ENCODE peak calls at places on chromosome 12, in five cellular contexts. N is Peyer's patch, D is BE2C, S is heart left ventricle, Y is psoas muscle. F is an unnamed sample.

GRCh38 chr12:120100630-120101029 is 15.9 kb downstream of the RAB35 start:
- DNase-seq in N (no peak), D (peak; percentile 93), S (peak; percentile 70), Y (peak; percentile 83), F (no peak)

GRCh38 chr12:131454418-131455217 is 256.3 kb upstream of the SFSWAP start:
- DNase-seq in S (no peak), D (peak; percentile 83), Y (no peak), N (no peak), F (peak; percentile 74)

GRCh38 chr12:121294151-121294889 is 2.2 kb downstream of the CAMKK2 start:
- DNase-seq in D (no peak), Y (no peak), N (no peak), S (no peak), F (peak; percentile 12)

GRCh38 chr12:68785358-68785757 is 22.6 kb upstream of the MDM2 start:
- DNase-seq in D (no peak), Y (no peak), S (no peak), N (no peak), F (no peak)

GRCh38 chr12:130335517-130336392 is 1.9 kb upstream of the PIWIL1 start:
- DNase-seq in N (no peak), D (peak; percentile 47), S (no peak), Y (no peak), F (no peak)

GRCh38 chr12:124694250-124694649 is 126.8 kb upstream of the NCOR2 start:
- DNase-seq in S (no peak), Y (no peak), D (no peak), N (no peak), F (no peak)

GRCh38 chr12:39581592-39581991 is 38.0 kb downstream of the ABCD2 start:
- DNase-seq in Y (no peak), S (no peak), N (no peak), D (no peak), F (no peak)

GRCh38 chr12:96434107-96434506 is 33.9 kb upstream of the CDK17 start:
- DNase-seq in S (no peak), Y (no peak), N (peak; percentile 79), D (no peak), F (no peak)

GRCh38 chr12:95959107-95959506 is 16.0 kb downstream of the AMDHD1 start:
- DNase-seq in N (no peak), Y (no peak), D (no peak), S (no peak), F (no peak)

GRCh38 chr12:117686911-117687377 is 281.8 kb downstream of the KSR2 start:
- DNase-seq in N (no peak), S (no peak), D (peak; percentile 18), Y (peak; percentile 70), F (no peak)

GRCh38 chr12:110047297-110047940 is 903 bp downstream of the C12orf76 start:
- DNase-seq in Y (no peak), D (no peak), S (no peak), N (no peak), F (no peak)

GRCh38 chr12:132268674-132269073 is 60.7 kb downstream of the GALNT9 start:
- DNase-seq in Y (no peak), S (no peak), N (no peak), D (no peak), F (no peak)

GRCh38 chr12:6773662-6774351 is 1.5 kb downstream of the LAG3 start:
- DNase-seq in D (no peak), S (no peak), Y (no peak), N (no peak), F (no peak)

GRCh38 chr12:4900327-4900726 is 9.4 kb upstream of the KCNA1 start:
- DNase-seq in D (no peak), S (no peak), Y (no peak), N (no peak), F (no peak)

GRCh38 chr12:22530-23201 is 43.9 kb upstream of the IQSEC3 start:
- DNase-seq in N (no peak), S (no peak), D (no peak), Y (no peak), F (peak; percentile 60)

GRCh38 chr12:14868916-14869315 is 16.7 kb downstream of the MGP start:
- DNase-seq in N (no peak), Y (no peak), D (no peak), S (no peak), F (no peak)

GRCh38 chr12:90112668-90113067 is 404.0 kb upstream of the ATP2B1 start:
- DNase-seq in S (no peak), Y (no peak), D (no peak), N (no peak), F (no peak)

GRCh38 chr12:85626031-85626781 is 210.0 kb downstream of the RASSF9 start:
- DNase-seq in Y (no peak), N (no peak), D (no peak), S (no peak), F (no peak)

GRCh38 chr12:50257226-50258166 is 25.8 kb downstream of the LIMA1 start:
- DNase-seq in S (no peak), N (no peak), Y (no peak), D (no peak), F (no peak)

GRCh38 chr12:39619660-39620433 is at the start of gene ABCD2:
- DNase-seq in N (peak; percentile 70), S (peak; percentile 69), Y (peak; percentile 63), D (peak; percentile 90), F (peak; percentile 64)

GRCh38 chr12:55009171-55009570 is 10.6 kb upstream of the NEUROD4 start:
- DNase-seq in N (no peak), Y (no peak), D (no peak), S (no peak), F (no peak)

GRCh38 chr12:113112043-113112899 is 23.3 kb downstream of the RASAL1 start:
- DNase-seq in N (no peak), Y (no peak), S (no peak), D (no peak), F (no peak)

GRCh38 chr12:113149361-113150150 is at the start of gene CFAP73:
- DNase-seq in D (peak; percentile 85), Y (no peak), S (peak; percentile 65), N (no peak), F (peak; percentile 72)

GRCh38 chr12:68092976-68093375 is 66.6 kb downstream of the IFNG start:
- DNase-seq in D (no peak), S (no peak), N (no peak), Y (no peak), F (no peak)

GRCh38 chr12:67141405-67142018 is 127.6 kb upstream of the CAND1 start:
- DNase-seq in N (no peak), Y (no peak), S (no peak), D (no peak), F (no peak)

GRCh38 chr12:52356762-52357580 is 10.3 kb downstream of the KRT85 start:
- DNase-seq in S (no peak), Y (no peak), N (no peak), D (no peak), F (no peak)

GRCh38 chr12:104720346-104721064 is 237.6 kb downstream of the SLC41A2 start:
- DNase-seq in Y (no peak), N (peak; percentile 60), D (no peak), S (no peak), F (no peak)

GRCh38 chr12:92495108-92495507 is 207.7 kb upstream of the PLEKHG7 start:
- DNase-seq in N (no peak), S (no peak), Y (no peak), D (no peak), F (no peak)

GRCh38 chr12:92496790-92497189 is 206.0 kb upstream of the PLEKHG7 start:
- DNase-seq in Y (no peak), N (no peak), S (no peak), D (no peak), F (no peak)

GRCh38 chr12:92488735-92489134 is 214.1 kb upstream of the PLEKHG7 start:
- DNase-seq in N (no peak), Y (no peak), D (no peak), S (no peak), F (no peak)

GRCh38 chr12:92493816-92494215 is 209.0 kb upstream of the PLEKHG7 start:
- DNase-seq in Y (no peak), N (no peak), D (no peak), S (no peak), F (no peak)

GRCh38 chr12:92492291-92492690 is 210.5 kb upstream of the PLEKHG7 start:
- DNase-seq in N (no peak), D (no peak), Y (no peak), S (no peak), F (no peak)
- H3K4me1 ChIP-seq in N (no peaks in the 10 kb centered on the region), D (no peaks in the 10 kb centered on the region), Y (no peaks in the 10 kb centered on the region), S (no peaks in the 10 kb centered on the region), F (no peaks in the 10 kb centered on the region)

DNA sequence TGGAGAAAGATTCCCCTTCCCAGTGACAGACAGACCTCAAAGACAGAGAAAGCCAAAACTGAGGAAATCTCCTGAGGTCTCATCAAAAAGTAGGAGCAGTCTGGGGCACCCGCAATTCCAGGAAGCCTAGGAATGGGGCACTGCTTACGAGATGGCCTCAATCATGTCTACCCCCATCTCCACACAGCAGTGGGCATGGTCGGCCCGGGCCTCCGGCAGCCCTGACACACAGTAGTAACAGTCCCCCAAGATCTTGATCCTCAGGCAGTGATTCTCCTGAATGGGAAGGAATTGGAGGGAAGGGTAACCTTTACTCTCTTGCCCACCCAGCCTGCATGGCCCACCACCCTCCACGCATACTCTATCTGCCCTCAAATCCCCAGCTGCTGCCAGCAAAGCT is 11.9 kb downstream of the ADCY6 start:
- DNase-seq in N (no peak), Y (no peak), D (no peak), S (no peak), F (no peak)
- H3K4me1 ChIP-seq in N (no peaks in the 10 kb centered on the region), Y (peaks cover 15% of the 10 kb centered on the region), D (peaks cover 4% of the 10 kb centered on the region), S (peaks cover 54% of the 10 kb centered on the region), F (peaks cover 18% of the 10 kb centered on the region)

GRCh38 chr12:64658892-64659481 is 48.7 kb downstream of the RASSF3 start:
- DNase-seq in S (no peak), Y (no peak), D (no peak), N (no peak), F (no peak)
- H3K4me1 ChIP-seq in S (peaks cover 39% of the 10 kb centered on the region), Y (peaks cover 9% of the 10 kb centered on the region), D (no peaks in the 10 kb centered on the region), N (peaks cover 9% of the 10 kb centered on the region), F (peaks cover 27% of the 10 kb centered on the region)

GRCh38 chr12:46660276-46660675 is 165.5 kb downstream of the SLC38A4 start:
- DNase-seq in Y (no peak), N (no peak), S (no peak), D (no peak), F (no peak)

GRCh38 chr12:46660719-46661118 is 165.1 kb downstream of the SLC38A4 start:
- DNase-seq in N (no peak), Y (no peak), D (no peak), S (no peak), F (no peak)

GRCh38 chr12:46659844-46660243 is 166.0 kb downstream of the SLC38A4 start:
- DNase-seq in D (no peak), N (no peak), Y (no peak), S (no peak), F (no peak)

GRCh38 chr12:46657416-46658411 is 168.1 kb downstream of the SLC38A4 start:
- DNase-seq in N (no peak), Y (no peak), D (no peak), S (no peak), F (no peak)

DNA sequence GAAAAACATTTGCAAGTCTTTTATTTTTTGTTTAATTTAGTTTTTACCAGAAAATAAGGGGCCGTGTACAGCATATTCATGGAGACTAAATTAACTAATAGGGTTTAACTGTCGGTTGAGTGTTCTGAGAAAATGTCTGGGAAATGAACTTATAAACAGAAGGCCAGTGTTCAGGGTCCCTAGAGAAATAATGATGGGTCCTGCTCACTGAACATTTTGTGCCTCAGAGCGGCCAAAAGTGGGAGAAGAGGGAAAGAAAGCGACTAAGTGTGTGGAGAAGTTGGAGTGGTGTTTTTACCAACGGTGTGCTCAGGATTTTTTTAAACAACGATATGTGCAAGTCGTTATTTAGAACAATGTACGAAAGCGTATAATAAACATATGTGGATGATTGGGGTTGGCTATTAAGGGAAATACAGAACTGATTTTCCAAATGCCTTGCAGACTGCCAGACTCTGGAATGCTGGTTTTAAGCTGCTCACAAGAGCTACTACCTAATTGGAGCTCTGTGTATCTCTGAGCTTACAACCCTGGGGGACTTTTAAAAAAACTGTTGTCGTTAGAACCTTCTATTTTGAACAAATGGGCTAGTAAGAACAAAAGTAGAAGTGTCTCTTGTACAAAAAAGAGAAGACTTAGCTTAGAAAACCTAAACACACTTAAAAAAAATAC is 166.6 kb downstream of the SLC38A4 start:
- DNase-seq in N (no peak), Y (no peak), S (no peak), D (no peak), F (no peak)
- H3K4me1 ChIP-seq in N (peaks cover 4% of the 10 kb centered on the region), Y (peaks cover 55% of the 10 kb centered on the region), S (peaks cover 46% of the 10 kb centered on the region), D (peaks cover 3% of the 10 kb centered on the region), F (peaks cover 16% of the 10 kb centered on the region)